ENCODE peak calls at places on chromosomes 7 and 10, in four cellular contexts. Z is H1, E is IMR-90, L is mesenchymal stem cell. K is an unnamed sample.

GRCh38 chr10:33126742-33127141 is 168.7 kb upstream of the ITGB1 start:
- DNase-seq in Z (no peak), E (no peak), L (no peak), K (no peak)

GRCh38 chr10:1809139-1809755 is 71.9 kb upstream of the ADARB2 start:
- DNase-seq in Z (no peak), E (no peak), L (no peak), K (no peak)

GRCh38 chr7:151852486-151853396 is 24.2 kb downstream of the PRKAG2 start:
- DNase-seq in Z (no peak), E (no peak), L (no peak), K (no peak)

GRCh38 chr10:110629680-110630191 is 14.4 kb upstream of the RBM20 start:
- DNase-seq in Z (no peak), E (peak), L (peak), K (no peak)

GRCh38 chr10:86355571-86356038 is 11.0 kb downstream of the GRID1 start:
- DNase-seq in Z (no peak), E (no peak), L (no peak), K (no peak)

GRCh38 chr10:113555245-113555644 is 2.4 kb downstream of the HABP2 start:
- DNase-seq in Z (no peak), E (no peak), L (no peak), K (no peak)

GRCh38 chr7:128791968-128792319 is at the start of gene CCDC136:
- DNase-seq in Z (no peak), E (peak), L (peak), K (no peak)

GRCh38 chr10:48274636-48275035 is at the start of gene FRMPD2:
- DNase-seq in Z (no peak), E (no peak), L (no peak), K (peak)

GRCh38 chr7:132240262-132240661 is 336.0 kb downstream of the PLXNA4 start:
- DNase-seq in Z (no peak), E (no peak), L (no peak), K (no peak)

GRCh38 chr10:17249820-17250219 is 21.8 kb downstream of the VIM start:
- DNase-seq in Z (no peak), E (peak), L (no peak), K (no peak)

GRCh38 chr10:92880233-92880861 is 32.0 kb downstream of the EXOC6 start:
- DNase-seq in Z (no peak), E (peak), L (peak), K (peak)

GRCh38 chr10:78648256-78648860 is 420.4 kb upstream of the ZMIZ1 start:
- DNase-seq in Z (no peak), E (peak), L (no peak), K (no peak)

GRCh38 chr10:42768581-42769152 is 13.9 kb upstream of the BMS1 start:
- DNase-seq in Z (no peak), E (no peak), L (no peak), K (no peak)

GRCh38 chr10:77873558-77874380 is 52.8 kb downstream of the DLG5 start:
- DNase-seq in Z (no peak), E (peak), L (peak), K (no peak)

GRCh38 chr10:68327889-68328786 is 3.7 kb upstream of the HNRNPH3 start:
- DNase-seq in Z (no peak), E (peak), L (peak), K (no peak)

GRCh38 chr7:16905300-16906044 is 23.7 kb upstream of the AGR3 start:
- DNase-seq in Z (no peak), E (peak), L (peak), K (no peak)

GRCh38 chr7:118330373-118330772 is 105.9 kb downstream of the ANKRD7 start:
- DNase-seq in Z (no peak), E (no peak), L (no peak), K (no peak)

GRCh38 chr10:86758231-86759072 is 2.0 kb downstream of the BMPR1A start:
- DNase-seq in Z (no peak), E (peak), L (peak), K (no peak)

GRCh38 chr7:88668591-88668990 is 90.9 kb upstream of the ZNF804B start:
- DNase-seq in Z (no peak), E (no peak), L (no peak), K (no peak)

GRCh38 chr7:88669913-88670312 is 89.6 kb upstream of the ZNF804B start:
- DNase-seq in Z (no peak), E (no peak), L (no peak), K (no peak)

GRCh38 chr7:88665892-88666514 is 93.5 kb upstream of the ZNF804B start:
- DNase-seq in Z (no peak), E (no peak), L (no peak), K (no peak)

GRCh38 chr7:88664630-88665233 is 94.8 kb upstream of the ZNF804B start:
- DNase-seq in Z (peak), E (no peak), L (no peak), K (no peak)

GRCh38 chr7:88670536-88670935 is 89.0 kb upstream of the ZNF804B start:
- DNase-seq in Z (no peak), E (no peak), L (no peak), K (no peak)
- H2BK15ac ChIP-seq in Z (no peak), E (no peak), L (no peak), K (no peak)

GRCh38 chr10:5596611-5597341 is 69.6 kb downstream of the ASB13 start:
- DNase-seq in Z (no peak), E (no peak), L (peak), K (no peak)
- H2AK5ac ChIP-seq in Z (peak), E (peak), L (peak), K (peak)

GRCh38 chr7:96277921-96278320 is 44.0 kb downstream of the SLC25A13 start:
- DNase-seq in Z (no peak), E (no peak), L (no peak), K (no peak)

GRCh38 chr7:96269246-96269994 is 52.5 kb downstream of the SLC25A13 start:
- DNase-seq in Z (no peak), E (no peak), L (no peak), K (no peak)

GRCh38 chr7:96276019-96276418 is 45.9 kb downstream of the SLC25A13 start:
- DNase-seq in Z (no peak), E (no peak), L (no peak), K (no peak)

DNA sequence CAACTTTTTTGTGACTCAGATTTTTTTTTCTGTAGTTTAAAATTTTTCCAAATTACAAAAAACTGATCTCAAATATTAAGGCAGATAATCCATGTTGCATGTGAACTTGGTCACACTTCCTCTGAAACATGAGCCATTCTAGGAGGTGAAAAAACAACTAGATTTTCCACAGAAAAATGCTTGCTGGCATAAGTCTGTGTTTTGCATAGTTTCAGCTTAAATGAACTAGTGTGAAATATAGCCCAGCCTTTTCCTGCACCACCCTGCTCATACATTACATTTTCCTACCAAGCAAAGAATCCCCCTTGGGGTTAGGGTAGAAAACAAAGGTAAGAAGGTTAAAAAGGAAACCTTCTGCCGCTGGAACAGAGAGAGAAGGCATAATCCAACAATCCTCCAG is 48.2 kb downstream of the SLC25A13 start:
- DNase-seq in Z (no peak), E (no peak), L (no peak), K (no peak)
- H3K9ac ChIP-seq in Z (no peak), E (no peak), L (no peak), K (no peak)

DNA sequence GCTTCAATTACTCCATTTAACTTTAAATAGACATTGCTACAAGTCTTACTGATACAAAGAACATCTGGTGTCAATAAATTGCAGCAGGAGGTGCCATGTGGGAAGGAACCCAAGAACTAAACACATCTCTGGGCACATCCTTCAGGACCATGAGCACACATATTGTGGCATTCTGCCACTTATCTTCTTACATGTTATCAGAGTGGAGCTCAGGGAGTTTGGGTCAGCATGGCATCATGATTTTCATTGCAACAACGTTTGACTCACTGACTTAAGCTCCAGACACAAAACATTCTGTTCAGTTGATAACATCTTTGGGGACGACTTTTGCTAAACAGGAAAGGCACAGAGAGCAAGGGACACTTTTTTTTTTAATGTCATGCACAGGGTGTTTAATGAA is 227.0 kb downstream of the DKK1 start:
- DNase-seq in Z (no peak), E (peak), L (no peak), K (no peak)
- H2BK15ac ChIP-seq in Z (no peak), E (no peak), L (no peak), K (no peak)

K was measured in neuronal stem cell.